ENCODE peak calls at places on chromosomes 2 and 18, in five cellular contexts. T is heart right ventricle; F is GM23248; H is fibroblast of lung; Y is CD4-positive, CD25-positive, alpha-beta regulatory T cell. K is an unnamed sample.
A peak's percentile ranks its signal among the peaks of the same experiment; 100 is the strongest.

GRCh38 chr2:52805901-52806410 is 961.6 kb upstream of the CHAC2 start:
- DNase-seq in Y (no peak), H (peak; percentile 17), F (no peak), T (no peak), K (no peak)

GRCh38 chr2:932320-933221 is 18.1 kb upstream of the SNTG2 start:
- DNase-seq in F (no peak), H (no peak), T (no peak), Y (no peak), K (no peak)

GRCh38 chr2:80102026-80102425 is 202.5 kb downstream of the LRRTM1 start:
- DNase-seq in Y (no peak), T (no peak), H (peak; percentile 53), F (peak; percentile 90), K (no peak)

GRCh38 chr2:69741281-69742169 is at the start of gene ANXA4:
- DNase-seq in F (peak; percentile 91), Y (peak; percentile 71), T (peak; percentile 83), H (peak; percentile 74), K (peak; percentile 41)

GRCh38 chr2:165401285-165401852 is 68.1 kb upstream of the CSRNP3 start:
- DNase-seq in T (peak; percentile 34), F (peak; percentile 86), H (peak; percentile 73), Y (peak; percentile 75), K (no peak)

GRCh38 chr2:36918307-36918706 is 48.0 kb downstream of the STRN start:
- DNase-seq in H (no peak), T (no peak), Y (no peak), F (peak; percentile 33), K (no peak)

GRCh38 chr2:174977364-174977763 is 27.8 kb downstream of the CHN1 start:
- DNase-seq in T (no peak), Y (no peak), F (no peak), H (no peak), K (no peak)

GRCh38 chr2:212940816-212941215 is 210.6 kb downstream of the IKZF2 start:
- DNase-seq in Y (no peak), H (peak; percentile 69), T (peak; percentile 38), F (peak; percentile 43), K (no peak)

GRCh38 chr2:25043241-25043867 is 1.5 kb downstream of the EFR3B start:
- DNase-seq in H (peak; percentile 92), Y (peak; percentile 23), T (no peak), F (peak; percentile 95), K (peak; percentile 12)

GRCh38 chr2:71887196-71887595 is 260.5 kb downstream of the CYP26B1 start:
- DNase-seq in F (no peak), Y (no peak), H (no peak), T (no peak), K (no peak)

GRCh38 chr2:170878505-170878904 is 50.5 kb upstream of the GORASP2 start:
- DNase-seq in T (no peak), F (no peak), H (peak; percentile 11), Y (peak; percentile 48), K (no peak)

GRCh38 chr18:22347624-22348511 is 69.8 kb downstream of the CTAGE1 start:
- DNase-seq in F (peak; percentile 57), Y (no peak), H (peak; percentile 30), T (no peak), K (no peak)

GRCh38 chr18:31225668-31226067 is 63.0 kb upstream of the DSC1 start:
- DNase-seq in Y (no peak), T (peak; percentile 63), H (peak; percentile 97), F (no peak), K (no peak)

GRCh38 chr2:212669761-212670160 is 131.2 kb upstream of the ERBB4 start:
- DNase-seq in H (no peak), Y (no peak), T (no peak), F (no peak), K (no peak)

GRCh38 chr2:192162392-192163042 is 32.2 kb downstream of the TMEFF2 start:
- DNase-seq in T (peak; percentile 79), H (peak; percentile 61), F (peak; percentile 78), Y (peak; percentile 72), K (peak; percentile 13)

GRCh38 chr2:59746291-59746690 is 807.2 kb downstream of the BCL11A start:
- DNase-seq in T (no peak), Y (no peak), F (no peak), H (no peak), K (no peak)

GRCh38 chr2:171878481-171878993 is 15.5 kb downstream of the SLC25A12 start:
- DNase-seq in H (peak; percentile 85), F (peak; percentile 78), Y (peak; percentile 10), T (peak; percentile 23), K (no peak)

GRCh38 chr2:95760839-95761525 is 169.2 kb downstream of the TRIM43 start:
- DNase-seq in F (peak; percentile 91), Y (no peak), H (peak; percentile 88), T (no peak), K (no peak)

GRCh38 chr2:39534095-39534711 is 97.1 kb upstream of the MAP4K3 start:
- DNase-seq in H (peak; percentile 45), F (peak; percentile 27), Y (no peak), T (no peak), K (no peak)

GRCh38 chr2:238459081-238459629 is 32.4 kb downstream of the ASB1 start:
- DNase-seq in T (peak; percentile 67), Y (no peak), F (peak; percentile 84), H (peak; percentile 84), K (no peak)

GRCh38 chr2:197109326-197109725 is 182.8 kb upstream of the PGAP1 start:
- DNase-seq in Y (no peak), F (no peak), T (no peak), H (no peak), K (no peak)

GRCh38 chr2:1817256-1818127 is 73.2 kb upstream of the PXDN start:
- DNase-seq in T (peak; percentile 89), F (peak; percentile 99), Y (peak; percentile 10), H (peak; percentile 97), K (no peak)

GRCh38 chr2:112843288-112843687 is 6.7 kb upstream of the IL1B start:
- DNase-seq in H (no peak), F (no peak), Y (no peak), T (no peak), K (no peak)

GRCh38 chr2:163800889-163801498 is 65.2 kb upstream of the FIGN start:
- DNase-seq in H (peak; percentile 86), Y (no peak), T (no peak), F (peak; percentile 47), K (no peak)

GRCh38 chr18:23712445-23712844 is 23.2 kb downstream of the LAMA3 start:
- DNase-seq in F (no peak), Y (peak; percentile 64), T (no peak), H (peak; percentile 35), K (no peak)

GRCh38 chr18:35267809-35268208 is 22.2 kb downstream of the ZSCAN30 start:
- DNase-seq in Y (peak; percentile 20), H (no peak), F (no peak), T (peak; percentile 11), K (no peak)
- H3K4me3 ChIP-seq in Y (peak overlapping the region; percentile 57), H (no peak overlapping the region), F (peak overlapping the region; percentile 39), T (peak overlapping the region; percentile 76), K (peak overlapping the region; percentile 72)

GRCh38 chr2:20516291-20516645 is 69.4 kb downstream of the RHOB start:
- DNase-seq in H (no peak), F (no peak), Y (no peak), T (no peak), K (no peak)
- H3K27ac ChIP-seq in H (no peak overlapping the region), F (no peak overlapping the region), Y (no peak overlapping the region), T (no peak overlapping the region), K (no peak overlapping the region)

DNA sequence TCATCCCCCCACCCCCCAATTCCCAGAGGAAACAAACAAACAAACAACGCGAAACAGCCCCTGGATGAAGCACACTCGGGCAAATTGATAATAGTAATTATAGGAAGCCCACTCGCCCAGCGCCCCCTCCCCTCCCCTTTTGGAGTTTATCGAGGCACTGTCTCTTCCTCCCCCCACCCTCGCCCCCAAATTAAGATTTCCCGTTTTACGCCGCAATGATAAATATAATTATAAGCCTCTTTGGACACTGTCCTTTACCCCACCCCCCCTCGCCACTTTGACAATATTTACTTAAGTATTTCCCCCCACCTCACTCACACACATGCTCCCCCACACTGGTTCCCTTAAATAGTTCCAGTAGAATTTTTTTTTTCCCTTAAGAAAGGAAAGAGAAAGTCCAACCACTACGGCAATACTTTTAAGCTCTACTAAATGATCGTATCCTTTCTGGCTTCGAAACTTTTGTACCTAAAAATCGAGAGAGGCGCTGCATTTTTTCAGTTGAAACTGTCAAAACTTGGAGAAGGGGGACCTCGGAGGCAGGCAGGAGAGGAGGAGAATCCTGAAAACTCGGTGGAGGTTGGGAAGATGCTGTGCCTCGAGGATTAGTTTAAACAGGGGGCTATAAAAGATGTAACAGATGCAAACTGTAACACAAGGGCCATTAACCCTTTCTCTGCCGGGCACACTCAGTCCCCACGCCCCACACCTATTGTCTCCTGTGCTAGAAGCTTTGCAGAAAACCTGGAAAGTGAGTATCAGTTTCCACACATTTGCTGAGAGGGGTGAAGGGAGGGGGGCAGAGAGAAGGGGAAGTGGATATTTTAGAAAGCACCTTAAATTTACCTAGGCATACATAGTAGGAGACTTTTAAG is 1.9 kb downstream of the ZEB2 start:
- DNase-seq in T (no peak), Y (no peak), F (peak; percentile 64), H (peak; percentile 48), K (no peak)
- H3K4me3 ChIP-seq in T (peak overlapping the region; percentile 84), Y (peak overlapping the region; percentile 65), F (peak overlapping the region; percentile 87), H (peak overlapping the region; percentile 71), K (peak overlapping the region; percentile 63)

GRCh38 chr2:152025678-152026287 is 73.1 kb downstream of the CACNB4 start:
- DNase-seq in Y (peak; percentile 84), F (peak; percentile 82), H (peak; percentile 57), T (peak; percentile 78), K (peak; percentile 58)
- H3K27ac ChIP-seq in Y (no peak overlapping the region), F (no peak overlapping the region), H (no peak overlapping the region), T (no peak overlapping the region), K (no peak overlapping the region)

DNA sequence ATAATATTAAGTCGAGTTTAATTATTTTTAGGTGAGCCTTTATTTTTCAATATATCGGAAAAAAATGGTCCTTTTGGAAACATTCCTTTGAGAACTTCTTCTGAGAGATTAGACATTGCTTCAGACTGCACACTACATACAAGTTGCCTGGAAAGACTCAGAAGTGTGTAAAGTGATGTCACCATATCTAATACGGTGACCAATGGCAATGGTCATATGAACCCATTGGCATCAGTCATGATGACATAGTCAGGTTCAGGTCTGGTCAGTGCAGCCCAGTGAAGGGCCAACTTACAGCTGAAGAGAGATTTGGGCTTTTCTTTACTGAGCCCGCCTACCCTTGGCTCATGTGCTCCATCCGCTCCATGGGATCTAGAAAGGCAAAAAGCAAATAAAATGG is 283.5 kb upstream of the EPAS1 start:
- DNase-seq in H (no peak), Y (no peak), F (no peak), T (no peak), K (no peak)
- H3K4me3 ChIP-seq in H (no peak overlapping the region), Y (no peak overlapping the region), F (no peak overlapping the region), T (no peak overlapping the region), K (no peak overlapping the region)

GRCh38 chr18:8632386-8632785 is 23.1 kb downstream of the RAB12 start:
- DNase-seq in H (no peak), Y (no peak), T (no peak), F (no peak), K (no peak)
- H3K27ac ChIP-seq in H (no peak overlapping the region), Y (no peak overlapping the region), T (no peak overlapping the region), F (no peak overlapping the region), K (no peak overlapping the region)

DNA sequence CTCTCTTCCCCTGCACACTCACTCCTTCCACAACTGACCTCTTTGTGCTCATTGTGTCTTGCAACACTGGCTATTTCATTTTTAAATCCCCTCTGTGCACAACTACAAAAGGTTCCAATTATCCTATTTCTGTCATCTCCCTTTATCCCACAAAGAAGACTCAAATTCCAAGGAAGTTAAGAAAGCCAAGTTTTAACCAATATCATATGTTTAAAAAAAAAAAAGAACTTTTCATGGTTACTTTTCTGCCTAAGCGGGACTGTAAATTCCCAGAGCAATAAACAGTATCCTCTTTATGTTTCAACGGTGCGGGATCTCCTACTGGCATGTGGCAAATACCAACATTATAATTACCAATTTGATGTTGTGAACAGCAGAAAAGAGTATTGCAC is 83.8 kb downstream of the DOCK10 start:
- DNase-seq in F (peak; percentile 65), Y (no peak), T (no peak), H (no peak), K (no peak)
- H3K4me3 ChIP-seq in F (peak overlapping the region; percentile 53), Y (peak overlapping the region; percentile 87), T (no peak overlapping the region), H (no peak overlapping the region), K (no peak overlapping the region)

GRCh38 chr18:26703170-26703933 is 155.0 kb upstream of the KCTD1 start:
- DNase-seq in F (no peak), H (no peak), T (no peak), Y (no peak), K (no peak)
- H3K27ac ChIP-seq in F (no peak overlapping the region), H (no peak overlapping the region), T (no peak overlapping the region), Y (no peak overlapping the region), K (no peak overlapping the region)